ENCODE peak calls at places on chromosome 6, in four cellular contexts. A is mesendoderm, R is mesenchymal stem cell, V is IMR-90. F is an unnamed sample.

GRCh38 chr6:170231496-170232185 is 59.2 kb downstream of the DLL1 start:
- DNase-seq in A (peak), R (no peak), V (peak), F (no peak)

GRCh38 chr6:45589367-45589766 is 211.6 kb upstream of the SUPT3H start:
- DNase-seq in A (no peak), R (no peak), V (no peak), F (no peak)

GRCh38 chr6:157550114-157550989 is 169.4 kb downstream of the ZDHHC14 start:
- DNase-seq in A (no peak), R (no peak), V (no peak), F (no peak)

GRCh38 chr6:44569931-44570385 is 182.5 kb downstream of the CDC5L start:
- DNase-seq in A (peak), R (no peak), V (peak), F (peak)

GRCh38 chr6:26342106-26342999 is 22.6 kb upstream of the BTN3A2 start:
- DNase-seq in A (peak), R (peak), V (peak), F (peak)

GRCh38 chr6:79601020-79601609 is 30.0 kb upstream of the SH3BGRL2 start:
- DNase-seq in A (no peak), R (peak), V (peak), F (no peak)

GRCh38 chr6:160042014-160042773 is 73.3 kb downstream of the IGF2R start:
- DNase-seq in A (no peak), R (no peak), V (peak), F (peak)

GRCh38 chr6:17115251-17116089 is 13.6 kb downstream of the STMND1 start:
- DNase-seq in A (peak), R (peak), V (peak), F (peak)

GRCh38 chr6:82057846-82058554 is 189.5 kb downstream of the IBTK start:
- DNase-seq in A (no peak), R (no peak), V (peak), F (no peak)

GRCh38 chr6:39228992-39229767 is at the start of gene KCNK5:
- DNase-seq in A (peak), R (peak), V (peak), F (peak)

GRCh38 chr6:39225946-39226437 is 3.3 kb downstream of the KCNK5 start:
- DNase-seq in A (no peak), R (no peak), V (no peak), F (no peak)

GRCh38 chr6:39226606-39227300 is 2.5 kb downstream of the KCNK5 start:
- DNase-seq in A (no peak), R (no peak), V (no peak), F (no peak)

GRCh38 chr6:39227476-39227875 is 1.8 kb downstream of the KCNK5 start:
- DNase-seq in A (no peak), R (no peak), V (no peak), F (no peak)

GRCh38 chr6:39228111-39228971 is 934 bp downstream of the KCNK5 start:
- DNase-seq in A (no peak), R (no peak), V (no peak), F (peak)
- H3K4me2 ChIP-seq in A (peak), R (no peak), V (no peak), F (peak)

GRCh38 chr6:137928286-137928685 is 61.2 kb downstream of the TNFAIP3 start:
- DNase-seq in A (no peak), R (no peak), V (no peak), F (no peak)
- H3K23ac ChIP-seq in A (no peak), R (no peak), V (no peak), F (no peak)

DNA sequence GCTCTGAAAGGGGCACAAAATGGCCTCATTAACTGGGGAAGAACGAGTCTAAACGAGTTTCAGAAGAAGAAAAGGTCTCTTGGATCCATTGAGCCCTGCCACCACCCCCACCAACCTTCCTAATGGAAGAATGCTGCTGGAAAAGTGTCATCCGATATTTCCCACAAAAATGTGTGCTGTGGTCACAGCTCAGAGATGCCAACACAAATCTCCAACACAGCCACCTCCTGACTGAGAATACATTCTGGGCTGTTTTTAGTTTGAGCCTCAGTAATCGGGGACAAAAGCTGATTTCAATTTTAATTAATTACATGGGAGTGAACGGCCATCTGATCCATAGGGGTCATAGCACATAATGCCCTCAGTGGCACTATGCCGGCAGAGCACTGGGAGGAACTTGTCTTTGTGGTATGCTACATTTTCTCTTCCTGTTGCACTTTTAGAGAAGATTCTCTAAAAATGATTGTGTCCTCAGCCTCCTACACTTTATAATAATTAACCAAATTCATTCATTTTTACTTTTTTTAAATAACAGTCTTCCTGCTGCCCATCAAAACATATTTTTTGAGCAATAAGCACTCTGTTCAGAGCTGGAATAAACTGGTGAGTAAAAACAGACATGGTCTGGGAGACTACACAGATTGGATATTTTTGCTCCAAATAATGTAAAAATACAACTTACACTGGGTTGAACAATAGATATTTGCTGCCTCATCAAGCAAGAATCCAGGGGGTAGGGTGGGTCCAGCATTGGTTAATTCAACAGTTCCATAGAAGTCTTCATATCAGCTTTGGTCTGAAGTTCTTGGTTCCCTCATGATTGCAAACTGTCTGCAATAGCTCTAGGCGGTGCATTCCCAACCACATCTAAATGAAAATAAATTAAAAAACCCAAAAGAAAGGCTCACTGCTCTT is 143.6 kb upstream of the TMEM170B start:
- DNase-seq in A (no peak), R (peak), V (peak), F (peak)
- H3K4me2 ChIP-seq in A (no peak), R (peak), V (no peak), F (no peak)

DNA sequence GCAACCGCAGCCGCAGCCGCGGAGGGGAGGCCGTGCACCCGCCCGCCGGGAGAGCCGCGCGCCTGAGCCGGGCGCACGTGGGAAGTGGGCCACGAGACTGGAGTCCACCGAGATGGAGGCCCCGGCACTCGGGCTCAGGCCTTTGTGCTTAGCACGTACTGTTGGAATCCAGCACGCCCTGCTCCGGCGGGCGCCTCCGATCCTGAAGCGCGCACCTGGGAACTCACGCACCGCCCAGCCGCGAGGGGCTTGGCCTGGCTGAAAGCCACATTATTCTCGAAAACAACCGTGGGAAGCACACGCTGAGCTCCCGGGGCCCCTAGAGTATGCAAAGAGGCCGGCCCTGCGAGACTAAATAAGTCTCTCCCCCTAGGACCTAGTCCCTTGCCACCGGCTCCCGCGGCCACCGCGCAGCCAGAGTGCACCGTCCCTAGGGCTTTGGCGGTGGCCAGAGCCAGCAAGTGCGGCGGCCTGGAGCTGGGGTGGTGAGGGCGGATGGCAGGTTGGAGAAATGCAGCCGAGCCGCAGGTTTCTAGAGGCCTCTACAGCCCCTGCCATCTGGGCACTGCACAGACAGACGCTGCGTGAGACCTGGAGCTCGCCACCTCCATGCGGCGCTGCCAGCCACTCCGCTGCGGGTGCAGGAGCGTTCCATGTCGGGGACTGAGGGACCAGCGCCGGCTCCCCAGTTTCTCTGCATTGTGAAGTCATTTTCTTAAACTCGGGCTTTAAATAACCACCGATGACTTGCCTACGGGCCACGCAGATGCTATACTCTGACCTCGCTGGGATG is 42.0 kb upstream of the LY86 start:
- DNase-seq in A (peak), R (peak), V (peak), F (peak)
- H3K23ac ChIP-seq in A (peak), R (peak), V (no peak), F (no peak)